ENCODE peak calls at places on chromosomes 12 and 14, in four cellular contexts. D is heart right ventricle, X is fibroblast of mammary gland, V is OCI-LY7. G is an unnamed sample.

GRCh38 chr14:99055816-99056215 is 216.2 kb downstream of the BCL11B start:
- DNase-seq in X (no peak), D (no peak), V (no peak), G (no peak)

GRCh38 chr14:58966991-58967390 is 221.5 kb upstream of the DAAM1 start:
- DNase-seq in X (no peak), D (no peak), V (no peak), G (no peak)

GRCh38 chr12:7994731-7995205 is 37.7 kb upstream of the FOXJ2 start:
- DNase-seq in X (peak; percentile 99), V (no peak), D (no peak), G (no peak)

GRCh38 chr12:66620026-66620425 is 58.9 kb downstream of the GRIP1 start:
- DNase-seq in X (peak; percentile 7), D (no peak), V (no peak), G (no peak)

GRCh38 chr12:132493482-132494178 is 3.7 kb downstream of the FBRSL1 start:
- DNase-seq in X (no peak), D (no peak), V (no peak), G (no peak)

GRCh38 chr12:19757317-19757877 is 318.1 kb downstream of the AEBP2 start:
- DNase-seq in V (peak; percentile 26), X (peak; percentile 63), D (no peak), G (no peak)

GRCh38 chr12:59067068-59067467 is 146.8 kb upstream of the LRIG3 start:
- DNase-seq in X (peak; percentile 46), D (no peak), V (no peak), G (no peak)

GRCh38 chr14:102187583-102188001 is 47.9 kb downstream of the WDR20 start:
- DNase-seq in V (no peak), D (no peak), X (peak; percentile 14), G (no peak)

GRCh38 chr12:9101018-9101687 is 14.6 kb downstream of the A2M start:
- DNase-seq in X (no peak), V (no peak), D (no peak), G (no peak)

GRCh38 chr12:131335456-131335855 is 375.4 kb upstream of the SFSWAP start:
- DNase-seq in D (no peak), X (no peak), V (no peak), G (no peak)

GRCh38 chr14:89165810-89166209 is 251.2 kb downstream of the FOXN3 start:
- DNase-seq in X (no peak), V (no peak), D (no peak), G (no peak)

GRCh38 chr14:52895000-52895399 is 55.9 kb downstream of the FERMT2 start:
- DNase-seq in V (no peak), D (no peak), X (peak; percentile 52), G (no peak)

GRCh38 chr12:48040294-48040820 is 36.1 kb upstream of the COL2A1 start:
- DNase-seq in X (no peak), V (no peak), D (no peak), G (no peak)

GRCh38 chr12:78880078-78880477 is 15.5 kb downstream of the SYT1 start:
- DNase-seq in V (no peak), D (no peak), X (peak; percentile 11), G (no peak)

DNA sequence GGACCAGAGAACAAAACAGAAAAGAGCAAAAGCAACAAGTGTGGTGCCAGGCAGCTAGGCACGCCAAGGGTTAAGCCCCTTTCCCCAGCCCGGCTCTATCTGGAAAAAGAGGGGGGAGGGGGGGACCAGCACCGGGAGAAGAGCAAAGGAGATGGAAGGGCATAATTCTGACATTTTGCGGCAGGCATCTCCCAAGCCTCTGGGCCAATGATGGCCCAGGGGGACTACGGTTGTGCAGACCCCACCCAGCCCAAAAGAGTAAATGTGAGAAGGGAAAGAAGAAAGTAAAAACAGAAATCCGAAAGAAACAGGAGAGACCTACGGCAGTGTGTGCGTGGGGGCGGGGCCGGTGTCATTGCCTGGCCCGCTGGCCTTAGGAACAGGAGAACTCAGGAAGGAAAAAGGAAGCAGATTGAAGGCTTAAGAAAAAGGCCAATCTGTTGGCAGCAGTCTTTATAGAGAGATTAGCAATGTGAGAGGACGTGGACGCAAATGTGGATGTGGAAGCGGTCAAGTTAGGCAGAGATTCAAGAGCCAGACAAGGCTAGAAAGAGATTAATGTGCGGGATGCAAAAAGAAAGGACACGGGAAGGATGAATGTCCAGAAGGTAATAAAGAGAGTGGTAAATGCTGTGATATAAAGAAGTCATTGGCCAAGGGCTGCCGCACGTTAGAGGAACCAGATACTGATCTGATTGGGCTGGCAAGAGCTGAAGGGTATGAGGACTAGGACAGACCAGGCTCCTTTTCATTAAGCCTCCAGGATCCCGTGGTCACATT is 59.2 kb downstream of the DHRS2 start:
- DNase-seq in X (no peak), V (no peak), D (no peak), G (no peak)
- H3K4me3 ChIP-seq in X (no peak overlapping the region), V (no peak overlapping the region), D (peak overlapping the region; percentile 46), G (no peak overlapping the region)

GRCh38 chr12:60981473-60981872 is 1278.7 kb upstream of the USP15 start:
- DNase-seq in X (no peak), D (no peak), V (no peak), G (no peak)

GRCh38 chr12:60977966-60978365 is 1282.2 kb upstream of the USP15 start:
- DNase-seq in X (no peak), D (no peak), V (no peak), G (no peak)

GRCh38 chr12:60980558-60980957 is 1279.6 kb upstream of the USP15 start:
- DNase-seq in D (no peak), X (no peak), V (no peak), G (no peak)
- TF ChIP-seq CTCF in D (no peak), X (no peak), V (no peak), G (no peak)

GRCh38 chr14:69535230-69535848 is 39.3 kb downstream of the CCDC177 start:
- DNase-seq in X (peak; percentile 63), V (no peak), D (no peak), G (no peak)
- H3K4me3 ChIP-seq in X (no peak overlapping the region), V (no peak overlapping the region), D (no peak overlapping the region), G (no peak overlapping the region)

DNA sequence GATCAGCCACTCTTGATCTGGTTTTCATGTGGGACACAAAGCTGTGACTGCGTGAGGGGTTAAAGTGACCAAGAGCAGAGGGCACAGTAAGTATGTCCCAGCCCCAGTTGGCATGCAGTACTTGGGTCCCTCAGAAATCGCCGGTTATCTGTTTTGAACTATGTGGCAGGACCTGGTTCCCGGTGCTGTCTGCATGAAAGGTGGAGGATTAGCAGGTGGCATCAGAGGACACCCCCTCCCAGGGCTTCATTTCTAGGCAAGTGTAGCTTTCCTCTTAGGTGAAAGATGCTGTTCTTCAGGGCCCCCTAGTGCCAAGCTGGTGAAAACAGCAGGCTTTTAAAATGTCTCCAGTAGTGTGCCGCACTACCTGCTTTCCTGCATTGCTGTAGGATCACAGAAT is 57.1 kb downstream of the ATG14 start:
- DNase-seq in D (no peak), V (peak; percentile 68), X (peak; percentile 59), G (no peak)
- TF ChIP-seq CTCF in D (peak; percentile 18), V (peak; percentile 82), X (peak; percentile 71), G (peak; percentile 77)

DNA sequence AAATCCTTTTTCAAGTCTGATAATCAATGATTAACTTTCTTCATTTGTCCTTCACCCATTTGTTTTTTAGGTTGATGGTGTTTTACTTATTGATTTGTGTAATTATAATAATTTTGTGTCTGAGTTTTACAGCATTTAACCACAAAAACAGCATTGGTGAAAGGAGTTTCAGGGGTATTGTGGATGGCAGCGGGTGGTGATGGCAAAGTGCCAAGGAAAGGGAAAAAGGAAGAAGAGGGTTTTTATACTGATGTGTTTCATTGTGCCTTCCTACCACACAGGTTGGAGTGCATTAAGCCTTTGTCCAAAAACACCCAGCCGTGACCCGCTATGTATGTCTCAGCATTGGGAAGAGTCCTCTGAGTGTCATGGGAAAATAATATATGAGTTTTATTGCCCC is 150.3 kb downstream of the DAD1 start:
- DNase-seq in V (no peak), X (no peak), D (no peak), G (no peak)
- H3K4me3 ChIP-seq in V (no peak overlapping the region), X (no peak overlapping the region), D (no peak overlapping the region), G (no peak overlapping the region)

DNA sequence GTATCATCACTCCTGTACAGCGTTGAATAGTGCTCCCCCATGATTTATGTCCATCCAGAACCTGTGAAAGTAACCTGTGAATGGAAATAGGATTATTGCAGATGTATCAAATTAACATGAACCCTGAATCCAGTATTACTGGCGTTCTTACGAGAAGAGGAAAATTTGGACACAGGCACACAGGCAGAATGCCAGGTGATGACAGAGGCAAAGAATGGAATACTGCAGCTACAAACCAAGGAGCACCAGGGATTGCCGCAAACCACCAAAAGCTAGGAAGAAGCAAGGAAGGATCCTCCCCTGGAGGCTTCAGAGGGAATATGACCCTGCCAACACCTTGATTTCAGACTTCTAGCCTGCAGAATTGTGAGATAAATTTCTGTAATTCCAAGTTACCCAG is 113.5 kb upstream of the EGLN3 start:
- DNase-seq in D (no peak), X (peak; percentile 93), V (no peak), G (no peak)
- TF ChIP-seq CTCF in D (no peak), X (peak; percentile 56), V (no peak), G (no peak)

GRCh38 chr12:71693126-71693525 is 7.2 kb downstream of the TMEM19 start:
- DNase-seq in X (no peak), D (no peak), V (no peak), G (no peak)
- H3K4me3 ChIP-seq in X (no peak overlapping the region), D (no peak overlapping the region), V (peak overlapping the region; percentile 56), G (no peak overlapping the region)

DNA sequence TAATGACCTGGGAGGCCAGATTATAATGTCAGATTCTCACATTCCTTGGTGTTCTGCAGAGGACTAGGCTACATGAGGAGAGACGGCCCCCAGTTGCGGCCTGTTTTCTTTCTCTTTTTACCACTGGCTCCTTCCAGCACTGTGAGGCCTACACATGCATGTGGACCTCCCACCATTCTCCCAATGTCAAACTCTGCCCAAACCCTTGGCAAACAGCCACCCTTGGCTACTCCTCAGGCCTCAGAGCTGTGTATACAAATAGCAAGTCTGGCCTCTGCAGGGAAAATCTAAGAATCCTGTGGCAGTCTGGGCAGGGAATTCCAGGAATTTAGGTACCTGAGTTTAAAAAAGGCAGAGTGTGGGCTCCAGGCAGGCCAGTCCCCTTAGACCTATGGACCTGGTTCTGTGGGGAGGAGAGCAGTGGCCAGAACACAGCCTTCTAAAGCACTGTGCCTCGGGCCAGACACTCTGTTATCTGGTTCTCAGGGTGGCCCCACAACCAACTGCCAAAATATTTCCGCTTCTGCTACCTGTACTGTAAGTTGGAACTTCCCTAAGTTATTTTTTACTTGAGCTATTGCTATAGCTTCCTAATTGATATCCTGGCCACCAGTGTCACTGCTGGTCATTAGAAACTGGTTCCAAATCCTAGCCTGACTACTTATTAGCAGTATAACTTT is 19.9 kb upstream of the NEDD1 start:
- DNase-seq in V (no peak), D (no peak), X (peak; percentile 17), G (no peak)
- TF ChIP-seq CTCF in V (no peak), D (no peak), X (no peak), G (no peak)

G was measured in GM12864.